ENCODE peak calls at places on chromosome 2, in eight cellular contexts. V is colonic mucosa, S is fibroblast of mammary gland, Q is heart right ventricle, W is AG04450, C is mesendoderm, X is tibial artery, Z is fibroblast of the aortic adventitia. B is an unnamed sample.

GRCh38 chr2:169041594-169041993 is 10.5 kb upstream of the ABCB11 start:
- DNase-seq in V (no peak), S (no peak), Q (no peak), W (no peak), C (no peak), X (no peak), Z (no peak), B (no peak)

GRCh38 chr2:1802469-1803216 is 58.3 kb upstream of the PXDN start:
- DNase-seq in V (no peak), S (no peak), Q (no peak), W (no peak), C (no peak), X (no peak), Z (no peak), B (no peak)

GRCh38 chr2:137607722-137608121 is 356.6 kb upstream of the HNMT start:
- DNase-seq in V (no peak), S (no peak), Q (no peak), W (no peak), C (no peak), X (no peak), Z (no peak), B (no peak)

GRCh38 chr2:162294949-162295348 is 23.5 kb downstream of the IFIH1 start:
- DNase-seq in V (no peak), S (no peak), Q (no peak), W (no peak), C (peak), X (no peak), Z (no peak), B (no peak)

GRCh38 chr2:30149513-30149912 is 2.7 kb downstream of the YPEL5 start:
- DNase-seq in V (no peak), S (no peak), Q (no peak), W (no peak), C (peak), X (no peak), Z (no peak), B (peak)

GRCh38 chr2:105848367-105848766 is 103.7 kb downstream of the NCK2 start:
- DNase-seq in V (no peak), S (no peak), Q (no peak), W (no peak), C (no peak), X (no peak), Z (no peak), B (no peak)

GRCh38 chr2:41136966-41137494 is 685.1 kb upstream of the SLC8A1 start:
- DNase-seq in V (no peak), S (peak), Q (no peak), W (no peak), C (no peak), X (no peak), Z (peak), B (peak)

GRCh38 chr2:241859017-241859435 is 332 bp upstream of the PDCD1 start:
- DNase-seq in V (no peak), S (no peak), Q (no peak), W (no peak), C (no peak), X (no peak), Z (no peak), B (no peak)

GRCh38 chr2:60516383-60516811 is 37.1 kb downstream of the BCL11A start:
- DNase-seq in V (no peak), S (peak), Q (no peak), W (peak), C (peak), X (no peak), Z (peak), B (peak)

GRCh38 chr2:234366891-234367290 is 130.0 kb downstream of the ARL4C start:
- DNase-seq in V (no peak), S (peak), Q (no peak), W (no peak), C (no peak), X (no peak), Z (peak), B (peak)

GRCh38 chr2:46831869-46832265 is 83.7 kb downstream of the MCFD2 start:
- DNase-seq in V (no peak), S (peak), Q (no peak), W (no peak), C (no peak), X (no peak), Z (no peak), B (no peak)

GRCh38 chr2:56448403-56448998 is 264.7 kb downstream of the CCDC85A start:
- DNase-seq in V (peak), S (no peak), Q (no peak), W (no peak), C (no peak), X (no peak), Z (peak), B (peak)

GRCh38 chr2:127906206-127906926 is 20.6 kb upstream of the AMMECR1L start:
- DNase-seq in V (no peak), S (no peak), Q (no peak), W (no peak), C (no peak), X (no peak), Z (no peak), B (no peak)

GRCh38 chr2:224366269-224366668 is 35.6 kb downstream of the FAM124B start:
- DNase-seq in V (no peak), S (peak), Q (no peak), W (no peak), C (no peak), X (no peak), Z (no peak), B (peak)

GRCh38 chr2:59295524-59296162 is 1054.5 kb upstream of the FANCL start:
- DNase-seq in V (no peak), S (no peak), Q (no peak), W (no peak), C (no peak), X (no peak), Z (no peak), B (no peak)

GRCh38 chr2:54429811-54430600 is 26.1 kb upstream of the SPTBN1 start:
- DNase-seq in V (no peak), S (no peak), Q (no peak), W (no peak), C (peak), X (no peak), Z (no peak), B (no peak)

GRCh38 chr2:168705534-168706470 is 96.6 kb upstream of the NOSTRIN start:
- DNase-seq in V (peak), S (peak), Q (no peak), W (no peak), C (peak), X (no peak), Z (peak), B (peak)

GRCh38 chr2:189210250-189211075 is 30.9 kb upstream of the COL5A2 start:
- DNase-seq in V (peak), S (peak), Q (peak), W (peak), C (peak), X (peak), Z (peak), B (peak)

GRCh38 chr2:227388537-227389011 is 825 bp upstream of the SCYGR1 start:
- DNase-seq in V (no peak), S (peak), Q (no peak), W (peak), C (no peak), X (no peak), Z (peak), B (peak)

GRCh38 chr2:240433973-240434727 is 1.3 kb upstream of the GPC1 start:
- DNase-seq in V (no peak), S (peak), Q (no peak), W (peak), C (no peak), X (peak), Z (peak), B (peak)

GRCh38 chr2:28709101-28709500 is 42.5 kb upstream of the PPP1CB start:
- DNase-seq in V (peak), S (no peak), Q (no peak), W (no peak), C (no peak), X (peak), Z (no peak), B (no peak)

GRCh38 chr2:186099772-186100171 is 361.2 kb downstream of the FSIP2 start:
- DNase-seq in V (no peak), S (no peak), Q (no peak), W (no peak), C (no peak), X (no peak), Z (no peak), B (no peak)

GRCh38 chr2:231987088-231987788 is 25.7 kb downstream of the DIS3L2 start:
- DNase-seq in V (no peak), S (peak), Q (peak), W (no peak), C (no peak), X (no peak), Z (peak), B (peak)

GRCh38 chr2:96110621-96111256 is 5.6 kb downstream of the ADRA2B start:
- DNase-seq in V (no peak), S (no peak), Q (no peak), W (no peak), C (no peak), X (peak), Z (no peak), B (no peak)

GRCh38 chr2:197071213-197071612 is 144.7 kb upstream of the PGAP1 start:
- DNase-seq in V (no peak), S (no peak), Q (no peak), W (no peak), C (no peak), X (no peak), Z (no peak), B (no peak)

GRCh38 chr2:240463866-240464481 is 28.5 kb downstream of the GPC1 start:
- DNase-seq in V (peak), S (no peak), Q (peak), W (no peak), C (no peak), X (no peak), Z (no peak), B (no peak)

GRCh38 chr2:9423922-9424272 is 443 bp downstream of the CPSF3 start:
- DNase-seq in V (no peak), S (peak), Q (no peak), W (no peak), C (no peak), X (no peak), Z (no peak), B (peak)

GRCh38 chr2:66753247-66754019 is 318.5 kb downstream of the MEIS1 start:
- DNase-seq in V (no peak), S (no peak), Q (no peak), W (no peak), C (no peak), X (no peak), Z (no peak), B (no peak)

GRCh38 chr2:239396881-239397681 is 3.7 kb downstream of the HDAC4 start:
- DNase-seq in V (no peak), S (no peak), Q (no peak), W (no peak), C (peak), X (no peak), Z (no peak), B (no peak)

GRCh38 chr2:172330060-172330671 is 97.2 kb upstream of the ITGA6 start:
- DNase-seq in V (peak), S (no peak), Q (no peak), W (no peak), C (no peak), X (no peak), Z (no peak), B (no peak)

GRCh38 chr2:120105360-120105759 is 92.5 kb downstream of the EPB41L5 start:
- DNase-seq in V (no peak), S (no peak), Q (no peak), W (no peak), C (no peak), X (no peak), Z (no peak), B (no peak)

GRCh38 chr2:96770451-96770850 is 9.7 kb downstream of the CNNM4 start:
- DNase-seq in V (no peak), S (no peak), Q (no peak), W (no peak), C (no peak), X (no peak), Z (no peak), B (no peak)

GRCh38 chr2:233387667-233388528 is 33.6 kb downstream of the DGKD start:
- DNase-seq in V (peak), S (peak), Q (peak), W (peak), C (no peak), X (peak), Z (peak), B (peak)

GRCh38 chr2:140808816-140809215 is 1322.0 kb downstream of the LRP1B start:
- DNase-seq in V (no peak), S (no peak), Q (no peak), W (no peak), C (peak), X (no peak), Z (no peak), B (peak)

GRCh38 chr2:41933585-41934322 is 114.1 kb upstream of the PKDCC start:
- DNase-seq in V (no peak), S (peak), Q (no peak), W (peak), C (no peak), X (no peak), Z (peak), B (peak)

GRCh38 chr2:54559593-54560145 is 103.5 kb downstream of the SPTBN1 start:
- DNase-seq in V (no peak), S (peak), Q (peak), W (no peak), C (peak), X (peak), Z (peak), B (peak)

GRCh38 chr2:33375054-33375453 is 101.4 kb upstream of the RASGRP3 start:
- DNase-seq in V (no peak), S (peak), Q (no peak), W (no peak), C (no peak), X (no peak), Z (peak), B (peak)

GRCh38 chr2:216029416-216030129 is 16.2 kb upstream of the MREG start:
- DNase-seq in V (no peak), S (peak), Q (no peak), W (no peak), C (no peak), X (no peak), Z (no peak), B (no peak)

GRCh38 chr2:181307203-181307991 is 149.8 kb upstream of the ITGA4 start:
- DNase-seq in V (no peak), S (no peak), Q (no peak), W (no peak), C (no peak), X (no peak), Z (no peak), B (no peak)

DNA sequence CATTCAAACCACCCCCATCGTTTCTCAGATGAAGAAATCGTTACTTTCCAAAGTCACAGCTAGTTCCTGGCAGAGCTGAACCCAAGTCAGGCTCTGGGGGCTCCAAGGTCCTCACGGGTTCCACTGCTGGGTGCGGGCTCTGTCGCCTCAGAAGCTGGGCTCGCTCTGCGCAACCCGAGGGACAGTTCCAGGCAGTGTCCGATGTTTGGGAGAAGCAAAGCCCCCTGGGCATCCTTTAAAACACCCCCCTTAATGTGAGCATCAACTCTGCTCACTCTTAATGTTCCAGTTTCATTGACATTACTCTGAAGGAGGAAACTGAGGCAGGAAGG is 796 bp downstream of the AOX1 start:
- DNase-seq in V (no peak), S (no peak), Q (no peak), W (no peak), C (no peak), X (no peak), Z (no peak), B (no peak)
- H3K4me3 ChIP-seq in V (no peak), S (peak), Q (peak), W (no peak), C (no peak), X (peak), Z (peak), B (peak)

DNA sequence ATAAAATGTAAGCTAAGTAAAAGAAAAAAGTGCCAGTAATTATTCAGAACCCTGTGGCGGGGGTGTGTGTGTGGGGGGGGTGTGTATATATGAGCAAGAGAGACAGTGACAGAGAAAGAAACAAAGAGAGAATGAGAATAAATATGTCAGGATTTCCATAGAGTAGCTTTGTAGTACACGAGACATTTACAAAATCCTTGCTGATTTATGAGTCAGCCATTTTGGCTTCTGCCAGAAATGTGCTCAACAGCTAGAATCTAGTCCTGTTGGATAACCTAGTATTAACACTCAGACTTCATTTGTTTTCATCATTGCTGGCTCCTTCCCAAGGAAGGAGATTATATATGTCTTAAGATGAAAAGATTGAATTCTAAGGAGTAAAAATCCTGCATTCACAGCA is 140.5 kb upstream of the HNRNPA3 start:
- DNase-seq in V (no peak), S (peak), Q (no peak), W (no peak), C (no peak), X (no peak), Z (peak), B (peak)
- H3K4me3 ChIP-seq in V (no peak), S (no peak), Q (no peak), W (no peak), C (no peak), X (no peak), Z (no peak), B (no peak)

GRCh38 chr2:73177645-73178255 is 24.6 kb upstream of the NOTO start:
- DNase-seq in V (no peak), S (no peak), Q (no peak), W (no peak), C (no peak), X (no peak), Z (no peak), B (no peak)

GRCh38 chr2:73175663-73176204 is 26.6 kb upstream of the NOTO start:
- DNase-seq in V (peak), S (peak), Q (peak), W (no peak), C (peak), X (peak), Z (peak), B (peak)

GRCh38 chr2:73174941-73175662 is 27.3 kb upstream of the NOTO start:
- DNase-seq in V (no peak), S (no peak), Q (no peak), W (no peak), C (peak), X (no peak), Z (no peak), B (no peak)

GRCh38 chr2:73176881-73177644 is 25.3 kb upstream of the NOTO start:
- DNase-seq in V (peak), S (peak), Q (peak), W (peak), C (peak), X (peak), Z (peak), B (peak)

DNA sequence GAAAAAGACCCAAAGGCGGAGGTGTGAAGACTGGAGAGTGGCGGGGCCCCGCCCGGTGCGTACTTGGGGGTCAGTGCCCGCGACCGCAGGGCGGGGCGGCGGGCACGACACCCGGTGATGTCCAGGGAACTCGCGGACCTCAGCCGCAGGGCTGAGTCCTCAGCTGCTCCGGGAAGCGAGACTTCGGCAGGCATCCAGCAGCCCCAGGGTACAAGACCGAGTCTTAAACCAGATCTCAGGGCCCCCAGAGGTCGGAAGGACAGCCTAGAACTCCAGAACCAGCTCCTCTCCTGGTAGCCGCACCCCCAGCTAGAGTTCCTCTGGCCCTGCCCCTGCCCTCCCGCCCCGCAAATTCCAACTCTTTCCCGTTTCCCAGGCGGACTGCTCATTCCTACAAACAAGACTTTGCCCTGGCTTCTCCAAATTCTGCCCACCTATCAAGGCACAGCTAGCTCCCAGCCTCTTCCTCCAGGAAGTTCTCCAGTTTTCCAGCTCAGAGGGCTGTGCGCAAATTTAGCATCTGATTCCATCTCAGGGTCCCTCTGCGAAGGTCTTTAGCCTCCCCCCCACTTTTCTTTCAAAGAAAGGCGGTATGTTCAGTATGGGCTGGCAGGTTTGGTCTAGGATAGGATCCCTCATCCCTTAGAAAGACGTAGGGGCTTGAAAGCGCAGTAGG is 26.0 kb upstream of the NOTO start:
- DNase-seq in V (peak), S (no peak), Q (peak), W (no peak), C (peak), X (no peak), Z (no peak), B (peak)
- H3K4me3 ChIP-seq in V (peak), S (peak), Q (peak), W (peak), C (peak), X (peak), Z (peak), B (peak)

DNA sequence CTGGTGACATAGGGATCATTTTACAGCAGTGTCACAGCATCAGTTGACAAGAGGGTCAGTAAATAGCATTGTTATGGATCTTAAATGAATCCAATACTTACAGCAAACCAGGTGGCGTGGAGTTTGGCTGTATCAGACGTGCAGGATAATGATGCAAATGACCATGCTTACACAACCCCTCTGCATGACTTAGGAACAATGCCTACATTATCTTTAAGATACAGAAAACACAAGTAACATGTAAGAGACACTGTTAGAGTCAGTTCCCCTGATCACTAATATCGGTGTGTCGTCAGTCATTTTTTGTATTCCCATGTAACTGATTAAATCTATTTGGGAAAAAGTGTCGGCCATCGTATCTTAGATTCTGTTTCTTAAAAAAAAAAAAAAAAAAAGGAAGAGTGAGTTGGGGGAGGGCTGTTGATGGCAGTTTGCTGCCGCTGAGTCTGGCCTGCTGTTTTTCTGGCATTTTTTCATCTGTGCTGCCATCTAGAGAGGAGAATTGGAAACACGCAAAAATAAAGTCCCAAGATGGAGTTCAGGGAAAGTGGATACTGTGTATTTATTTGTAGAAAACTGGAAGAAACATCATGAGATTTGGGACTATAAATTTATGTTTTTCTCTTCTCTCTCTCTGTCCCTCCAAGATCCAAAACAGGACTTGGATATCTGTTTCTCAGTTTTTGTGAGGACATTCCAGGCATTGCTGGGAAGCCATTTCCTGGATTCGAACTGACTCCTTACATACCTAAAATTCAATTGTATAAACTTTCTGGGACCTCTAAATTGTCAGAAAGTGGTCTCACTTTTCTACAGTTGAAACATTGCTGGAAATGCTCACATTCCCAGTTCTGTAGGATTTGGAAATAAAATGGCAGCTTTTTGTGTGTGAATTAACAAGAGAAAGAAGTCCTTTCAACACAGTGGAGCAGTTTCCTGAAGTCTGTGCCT is 60.3 kb upstream of the AGPS start:
- DNase-seq in V (peak), S (peak), Q (peak), W (peak), C (peak), X (no peak), Z (peak), B (peak)
- H3K4me3 ChIP-seq in V (no peak), S (no peak), Q (peak), W (no peak), C (no peak), X (peak), Z (no peak), B (peak)

B was measured in fibroblast of pulmonary artery.